ENCODE peak calls at places on chromosomes 12 and 14, in seven cellular contexts. One of them, this sample, is unnamed.

GRCh38 chr14:106024983-106025604 is 498.7 kb downstream of the TMEM121 start:
- DNase-seq in right cardiac atrium: no peak
- DNase-seq in aorta: no peak
- DNase-seq in activated T-cell treated with anti-CD3 and anti-CD28 coated beads, Interleukin-2, amount 50 U/mL, for 1 hour: peak; percentile 35
- DNase-seq in iris pigment epithelial cell: no peak
- DNase-seq in left colon: no peak
- DNase-seq in astrocyte of the spinal cord: no peak
- DNase-seq in this sample: no peak

GRCh38 chr12:63308701-63309100 is 157.7 kb upstream of the AVPR1A start:
- DNase-seq in left colon: no peak
- DNase-seq in astrocyte of the spinal cord: peak; percentile 39
- DNase-seq in right cardiac atrium: no peak
- DNase-seq in iris pigment epithelial cell: no peak
- DNase-seq in activated T-cell treated with anti-CD3 and anti-CD28 coated beads, Interleukin-2, amount 50 U/mL, for 1 hour: no peak
- DNase-seq in aorta: no peak
- DNase-seq in this sample: no peak

GRCh38 chr14:101980251-101980650 is 15.9 kb downstream of the DYNC1H1 start:
- DNase-seq in astrocyte of the spinal cord: no peak
- DNase-seq in activated T-cell treated with anti-CD3 and anti-CD28 coated beads, Interleukin-2, amount 50 U/mL, for 1 hour: no peak
- DNase-seq in iris pigment epithelial cell: no peak
- DNase-seq in aorta: no peak
- DNase-seq in left colon: no peak
- DNase-seq in right cardiac atrium: no peak
- DNase-seq in this sample: no peak

GRCh38 chr14:89870335-89870734 is 84.2 kb downstream of the EFCAB11 start:
- DNase-seq in aorta: no peak
- DNase-seq in left colon: no peak
- DNase-seq in right cardiac atrium: no peak
- DNase-seq in astrocyte of the spinal cord: no peak
- DNase-seq in iris pigment epithelial cell: peak; percentile 44
- DNase-seq in activated T-cell treated with anti-CD3 and anti-CD28 coated beads, Interleukin-2, amount 50 U/mL, for 1 hour: no peak
- DNase-seq in this sample: no peak

GRCh38 chr12:92466391-92467305 is 236.1 kb upstream of the PLEKHG7 start:
- DNase-seq in left colon: peak; percentile 30
- DNase-seq in astrocyte of the spinal cord: peak; percentile 40
- DNase-seq in aorta: peak; percentile 57
- DNase-seq in right cardiac atrium: no peak
- DNase-seq in iris pigment epithelial cell: peak; percentile 9
- DNase-seq in activated T-cell treated with anti-CD3 and anti-CD28 coated beads, Interleukin-2, amount 50 U/mL, for 1 hour: no peak
- DNase-seq in this sample: no peak

GRCh38 chr14:92475451-92476187 is 38.0 kb upstream of the RIN3 start:
- DNase-seq in aorta: peak; percentile 72
- DNase-seq in activated T-cell treated with anti-CD3 and anti-CD28 coated beads, Interleukin-2, amount 50 U/mL, for 1 hour: no peak
- DNase-seq in iris pigment epithelial cell: peak; percentile 92
- DNase-seq in right cardiac atrium: peak; percentile 85
- DNase-seq in astrocyte of the spinal cord: no peak
- DNase-seq in left colon: peak; percentile 28
- DNase-seq in this sample: no peak

GRCh38 chr12:38279756-38280155 is 36.8 kb upstream of the ALG10B start:
- DNase-seq in left colon: no peak
- DNase-seq in right cardiac atrium: no peak
- DNase-seq in astrocyte of the spinal cord: no peak
- DNase-seq in activated T-cell treated with anti-CD3 and anti-CD28 coated beads, Interleukin-2, amount 50 U/mL, for 1 hour: no peak
- DNase-seq in iris pigment epithelial cell: no peak
- DNase-seq in aorta: no peak
- DNase-seq in this sample: no peak

GRCh38 chr12:46210835-46211439 is 57.9 kb downstream of the SLC38A1 start:
- DNase-seq in left colon: no peak
- DNase-seq in astrocyte of the spinal cord: no peak
- DNase-seq in activated T-cell treated with anti-CD3 and anti-CD28 coated beads, Interleukin-2, amount 50 U/mL, for 1 hour: no peak
- DNase-seq in iris pigment epithelial cell: no peak
- DNase-seq in aorta: no peak
- DNase-seq in right cardiac atrium: no peak
- DNase-seq in this sample: no peak

GRCh38 chr12:20438307-20438779 is 70.0 kb downstream of the PDE3A start:
- DNase-seq in activated T-cell treated with anti-CD3 and anti-CD28 coated beads, Interleukin-2, amount 50 U/mL, for 1 hour: no peak
- DNase-seq in left colon: no peak
- DNase-seq in astrocyte of the spinal cord: peak; percentile 19
- DNase-seq in aorta: no peak
- DNase-seq in right cardiac atrium: no peak
- DNase-seq in iris pigment epithelial cell: peak; percentile 79
- DNase-seq in this sample: no peak

GRCh38 chr12:13041224-13041623 is 3.0 kb upstream of the FAM234B start:
- DNase-seq in right cardiac atrium: no peak
- DNase-seq in activated T-cell treated with anti-CD3 and anti-CD28 coated beads, Interleukin-2, amount 50 U/mL, for 1 hour: no peak
- DNase-seq in astrocyte of the spinal cord: no peak
- DNase-seq in iris pigment epithelial cell: no peak
- DNase-seq in left colon: no peak
- DNase-seq in aorta: no peak
- DNase-seq in this sample: no peak

GRCh38 chr12:4274960-4275868 is 1.7 kb downstream of the CCND2 start:
- DNase-seq in aorta: no peak
- DNase-seq in activated T-cell treated with anti-CD3 and anti-CD28 coated beads, Interleukin-2, amount 50 U/mL, for 1 hour: no peak
- DNase-seq in astrocyte of the spinal cord: peak; percentile 42
- DNase-seq in right cardiac atrium: peak; percentile 65
- DNase-seq in left colon: no peak
- DNase-seq in iris pigment epithelial cell: peak; percentile 30
- DNase-seq in this sample: no peak

GRCh38 chr12:67364228-67364627 is 95.1 kb downstream of the CAND1 start:
- DNase-seq in activated T-cell treated with anti-CD3 and anti-CD28 coated beads, Interleukin-2, amount 50 U/mL, for 1 hour: no peak
- DNase-seq in left colon: no peak
- DNase-seq in aorta: no peak
- DNase-seq in right cardiac atrium: peak; percentile 52
- DNase-seq in iris pigment epithelial cell: no peak
- DNase-seq in astrocyte of the spinal cord: no peak
- DNase-seq in this sample: no peak

GRCh38 chr12:7628401-7628961 is 37.2 kb downstream of the APOBEC1 start:
- DNase-seq in left colon: no peak
- DNase-seq in iris pigment epithelial cell: no peak
- DNase-seq in astrocyte of the spinal cord: no peak
- DNase-seq in activated T-cell treated with anti-CD3 and anti-CD28 coated beads, Interleukin-2, amount 50 U/mL, for 1 hour: no peak
- DNase-seq in aorta: peak; percentile 50
- DNase-seq in right cardiac atrium: peak; percentile 41
- DNase-seq in this sample: no peak

GRCh38 chr12:52010152-52010622 is 3.4 kb downstream of the TAMALIN start:
- DNase-seq in iris pigment epithelial cell: peak; percentile 65
- DNase-seq in astrocyte of the spinal cord: peak; percentile 88
- DNase-seq in right cardiac atrium: peak; percentile 96
- DNase-seq in aorta: peak; percentile 88
- DNase-seq in left colon: peak; percentile 64
- DNase-seq in activated T-cell treated with anti-CD3 and anti-CD28 coated beads, Interleukin-2, amount 50 U/mL, for 1 hour: no peak
- DNase-seq in this sample: no peak

GRCh38 chr12:30985814-30986452 is 59.4 kb downstream of the TSPAN11 start:
- DNase-seq in astrocyte of the spinal cord: peak; percentile 61
- DNase-seq in activated T-cell treated with anti-CD3 and anti-CD28 coated beads, Interleukin-2, amount 50 U/mL, for 1 hour: peak; percentile 18
- DNase-seq in right cardiac atrium: peak; percentile 76
- DNase-seq in iris pigment epithelial cell: peak; percentile 53
- DNase-seq in aorta: no peak
- DNase-seq in left colon: no peak
- DNase-seq in this sample: no peak

GRCh38 chr14:104804481-104805325 is 3.8 kb downstream of the ZBTB42 start:
- DNase-seq in left colon: no peak
- DNase-seq in astrocyte of the spinal cord: no peak
- DNase-seq in iris pigment epithelial cell: no peak
- DNase-seq in activated T-cell treated with anti-CD3 and anti-CD28 coated beads, Interleukin-2, amount 50 U/mL, for 1 hour: peak; percentile 15
- DNase-seq in right cardiac atrium: peak; percentile 45
- DNase-seq in aorta: no peak
- DNase-seq in this sample: no peak

GRCh38 chr12:51262758-51263177 is 7.4 kb downstream of the SMAGP start:
- DNase-seq in right cardiac atrium: peak; percentile 63
- DNase-seq in activated T-cell treated with anti-CD3 and anti-CD28 coated beads, Interleukin-2, amount 50 U/mL, for 1 hour: no peak
- DNase-seq in iris pigment epithelial cell: peak; percentile 61
- DNase-seq in aorta: peak; percentile 63
- DNase-seq in left colon: peak; percentile 75
- DNase-seq in astrocyte of the spinal cord: peak; percentile 52
- DNase-seq in this sample: no peak

GRCh38 chr14:86543531-86543930 is 1013.6 kb downstream of the FLRT2 start:
- DNase-seq in activated T-cell treated with anti-CD3 and anti-CD28 coated beads, Interleukin-2, amount 50 U/mL, for 1 hour: no peak
- DNase-seq in astrocyte of the spinal cord: no peak
- DNase-seq in right cardiac atrium: no peak
- DNase-seq in aorta: no peak
- DNase-seq in iris pigment epithelial cell: no peak
- DNase-seq in left colon: no peak
- DNase-seq in this sample: no peak

GRCh38 chr12:124744659-124745467 is 118.8 kb downstream of the SCARB1 start:
- DNase-seq in right cardiac atrium: no peak
- DNase-seq in iris pigment epithelial cell: no peak
- DNase-seq in aorta: no peak
- DNase-seq in left colon: no peak
- DNase-seq in astrocyte of the spinal cord: no peak
- DNase-seq in activated T-cell treated with anti-CD3 and anti-CD28 coated beads, Interleukin-2, amount 50 U/mL, for 1 hour: no peak
- DNase-seq in this sample: no peak